ENCODE peak calls at places on chromosomes 11 and 22, in nine cellular contexts. E, A, N, Y, P, I, L, H and Q are unnamed samples.
A peak's percentile ranks its signal among the peaks of the same experiment; 100 is the strongest.

GRCh38 chr11:112949781-112950575 is 11.2 kb upstream of the NCAM1 start:
- DNase-seq in H (no peak), Y (no peak), P (peak; percentile 53), L (no peak), I (no peak), A (no peak), E (no peak), N (no peak), Q (no peak)

GRCh38 chr11:112477152-112477928 is 216.7 kb upstream of the PLET1 start:
- DNase-seq in E (no peak), Y (no peak), L (no peak), I (no peak), P (no peak), H (no peak), A (no peak), N (no peak), Q (peak; percentile 34)

GRCh38 chr11:48052183-48053040 is 72.1 kb downstream of the PTPRJ start:
- DNase-seq in H (no peak), N (peak; percentile 85), P (no peak), L (no peak), A (peak; percentile 85), E (peak; percentile 39), Y (no peak), I (peak; percentile 90), Q (no peak)

GRCh38 chr11:68146010-68146540 is 24.9 kb upstream of the CHKA start:
- DNase-seq in E (no peak), L (no peak), N (no peak), Y (no peak), A (peak; percentile 98), H (no peak), P (peak; percentile 85), I (peak; percentile 99), Q (no peak)

GRCh38 chr22:48485144-48486135 is 1342.2 kb downstream of the BRD1 start:
- DNase-seq in E (no peak), A (no peak), N (no peak), I (no peak), L (no peak), H (no peak), Y (peak; percentile 7), P (no peak), Q (no peak)

GRCh38 chr11:9760180-9760550 is 96.3 kb downstream of the SWAP70 start:
- DNase-seq in Y (no peak), N (peak; percentile 95), A (peak; percentile 65), H (no peak), P (peak; percentile 92), I (peak; percentile 64), L (peak; percentile 82), E (peak; percentile 23), Q (peak; percentile 95)

GRCh38 chr11:134866215-134866614 is 454.2 kb upstream of the B3GAT1 start:
- DNase-seq in H (no peak), L (no peak), Y (no peak), I (no peak), N (no peak), A (no peak), E (no peak), P (no peak), Q (no peak)

GRCh38 chr22:37155971-37156370 is 6.3 kb upstream of the IL2RB start:
- DNase-seq in L (no peak), P (no peak), A (no peak), E (no peak), H (no peak), N (no peak), Y (no peak), I (no peak), Q (no peak)

GRCh38 chr22:35489225-35489624 is 51.4 kb upstream of the RASD2 start:
- DNase-seq in N (no peak), L (no peak), E (peak; percentile 49), H (no peak), Y (no peak), I (no peak), A (no peak), P (no peak), Q (no peak)

GRCh38 chr22:49751968-49752597 is 75.6 kb downstream of the BRD1 start:
- DNase-seq in L (no peak), E (no peak), H (no peak), N (no peak), P (no peak), Y (no peak), A (no peak), I (no peak), Q (peak; percentile 75)

GRCh38 chr11:45554230-45554967 is 111.0 kb downstream of the CHST1 start:
- DNase-seq in P (no peak), A (no peak), H (no peak), I (no peak), L (no peak), Y (no peak), N (no peak), E (no peak), Q (no peak)

GRCh38 chr11:17978553-17979287 is 34.1 kb downstream of the SERGEF start:
- DNase-seq in L (no peak), A (no peak), H (peak; percentile 39), N (peak; percentile 53), P (peak; percentile 36), E (peak; percentile 39), Y (peak; percentile 54), I (peak; percentile 43), Q (no peak)

GRCh38 chr22:46262449-46263207 is 515 bp downstream of the PKDREJ start:
- DNase-seq in N (peak; percentile 35), A (peak; percentile 84), P (peak; percentile 69), L (no peak), H (no peak), Y (no peak), E (no peak), I (peak; percentile 65), Q (no peak)

GRCh38 chr22:26586556-26587325 is 3.2 kb downstream of the TPST2 start:
- DNase-seq in N (no peak), P (no peak), H (no peak), L (no peak), A (no peak), Y (no peak), E (no peak), I (no peak), Q (no peak)

GRCh38 chr11:26062665-26063064 is 269.3 kb upstream of the ANO3 start:
- DNase-seq in Y (no peak), A (no peak), N (no peak), I (no peak), E (no peak), L (no peak), H (no peak), P (no peak), Q (no peak)
- H3K4me1 ChIP-seq in Y (no peaks in the 10 kb centered on the region), A (no peaks in the 10 kb centered on the region), N (no peaks in the 10 kb centered on the region), I (no peaks in the 10 kb centered on the region), E (no peaks in the 10 kb centered on the region), L (peaks cover 3% of the 10 kb centered on the region), H (no peaks in the 10 kb centered on the region), P (no peaks in the 10 kb centered on the region), Q (no peaks in the 10 kb centered on the region)

GRCh38 chr11:70132641-70133040 is 54.5 kb downstream of the ANO1 start:
- DNase-seq in H (no peak), E (no peak), A (no peak), P (no peak), I (no peak), Y (no peak), L (no peak), N (no peak), Q (no peak)
- H3K4me1 ChIP-seq in H (peaks cover 11% of the 10 kb centered on the region), E (peaks cover 16% of the 10 kb centered on the region), A (no peaks in the 10 kb centered on the region), P (no peaks in the 10 kb centered on the region), I (peaks cover 13% of the 10 kb centered on the region), Y (no peaks in the 10 kb centered on the region), L (peaks cover 16% of the 10 kb centered on the region), N (peaks cover 12% of the 10 kb centered on the region), Q (peaks cover 7% of the 10 kb centered on the region)

GRCh38 chr11:96107143-96107829 is 183.4 kb upstream of the MTMR2 start:
- DNase-seq in A (no peak), H (no peak), L (no peak), P (no peak), I (no peak), E (no peak), N (no peak), Y (no peak), Q (no peak)
- H3K4me1 ChIP-seq in A (peaks cover 25% of the 10 kb centered on the region), H (peaks cover 16% of the 10 kb centered on the region), L (peaks cover 6% of the 10 kb centered on the region), P (peaks cover 11% of the 10 kb centered on the region), I (no peaks in the 10 kb centered on the region), E (peaks cover 25% of the 10 kb centered on the region), N (peaks cover 22% of the 10 kb centered on the region), Y (peaks cover 20% of the 10 kb centered on the region), Q (peaks cover 41% of the 10 kb centered on the region)

DNA sequence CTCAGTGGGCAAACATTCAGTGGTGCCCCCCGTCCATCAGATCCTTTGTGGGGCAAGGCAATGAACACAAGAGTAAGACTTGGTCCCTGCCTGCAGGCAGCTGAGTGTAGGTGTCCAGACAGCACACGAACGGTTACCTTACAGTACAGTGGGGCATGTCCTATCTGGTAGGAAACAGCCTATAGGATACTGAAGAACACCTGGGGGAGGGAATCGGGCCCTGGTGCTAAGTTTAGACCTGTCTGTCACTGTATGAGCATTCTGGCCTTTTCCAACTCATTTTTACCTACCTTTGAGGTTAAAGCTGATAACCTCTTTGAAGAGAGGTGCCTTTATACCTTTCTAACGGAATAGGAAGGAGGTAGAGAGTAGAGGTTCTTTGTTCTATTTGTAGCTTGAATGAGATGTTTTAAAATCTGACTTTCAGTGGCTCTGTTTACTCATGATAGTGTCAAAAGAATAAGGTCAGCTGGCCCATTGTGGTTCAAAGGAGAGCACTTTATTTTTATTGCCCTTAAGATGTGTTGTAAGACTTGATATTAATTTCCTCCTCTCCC is 8.9 kb downstream of the ZNRF3 start:
- DNase-seq in A (no peak), E (peak; percentile 70), P (no peak), N (no peak), H (no peak), L (no peak), I (no peak), Y (no peak), Q (no peak)
- H3K4me1 ChIP-seq in A (peaks cover 40% of the 10 kb centered on the region), E (peaks cover 38% of the 10 kb centered on the region), P (peaks cover 5% of the 10 kb centered on the region), N (no peaks in the 10 kb centered on the region), H (peaks cover 15% of the 10 kb centered on the region), L (no peaks in the 10 kb centered on the region), I (peaks cover 7% of the 10 kb centered on the region), Y (no peaks in the 10 kb centered on the region), Q (peaks cover 21% of the 10 kb centered on the region)

GRCh38 chr22:32565002-32565339 is 90.4 kb downstream of the FBXO7 start:
- DNase-seq in N (no peak), Y (no peak), E (no peak), A (no peak), P (no peak), L (no peak), I (no peak), H (no peak), Q (no peak)
- H3K4me1 ChIP-seq in N (peaks cover 6% of the 10 kb centered on the region), Y (no peaks in the 10 kb centered on the region), E (no peaks in the 10 kb centered on the region), A (peaks cover 20% of the 10 kb centered on the region), P (peaks cover 5% of the 10 kb centered on the region), L (no peaks in the 10 kb centered on the region), I (no peaks in the 10 kb centered on the region), H (no peaks in the 10 kb centered on the region), Q (peaks cover 17% of the 10 kb centered on the region)

GRCh38 chr11:63882555-63883242 is 34.3 kb downstream of the RCOR2 start:
- DNase-seq in P (peak; percentile 27), I (no peak), E (no peak), Y (no peak), A (peak; percentile 76), N (no peak), L (no peak), H (no peak), Q (no peak)
- H3K4me1 ChIP-seq in P (peaks cover 23% of the 10 kb centered on the region), I (peaks cover 62% of the 10 kb centered on the region), E (peaks cover 20% of the 10 kb centered on the region), Y (peaks cover 11% of the 10 kb centered on the region), A (peaks cover 63% of the 10 kb centered on the region), N (peaks cover 20% of the 10 kb centered on the region), L (peaks cover 6% of the 10 kb centered on the region), H (peaks cover 17% of the 10 kb centered on the region), Q (peaks cover 79% of the 10 kb centered on the region)